ENCODE peak calls at places on chromosomes 4 and X, in eight cellular contexts. N is activated T-cell treated with anti-CD3 and anti-CD28 coated beads for 4 hours; P is NCI-H1694 treated with DMSO at 0.1 percent for 48 hours; S is A673; C is lower leg skin; T is NCI-H345; I is NCI-H446 treated with DMSO at 0.1 percent for 48 hours; Z is activated CD4-positive, alpha-beta T cell treated with anti-CD3 and anti-CD28 coated beads, Interleukin-2, amount 10 ng/mL, durations not matched to agents 7 days and 5 days. B is an unnamed sample.

GRCh38 chrX:153821066-153821465 is 9.3 kb downstream of the PDZD4 start:
- DNase-seq in N (no peak), P (no peak), S (no peak), C (no peak), T (no peak), I (no peak), Z (no peak), B (no peak)

GRCh38 chr4:61202638-61203495 is 2.7 kb downstream of the ADGRL3 start:
- DNase-seq in N (no peak), P (peak), S (no peak), C (no peak), T (peak), I (peak), Z (no peak), B (no peak)

GRCh38 chr4:70873216-70873615 is 29.0 kb upstream of the MOB1B start:
- DNase-seq in N (no peak), P (no peak), S (no peak), C (no peak), T (no peak), I (no peak), Z (no peak), B (no peak)

GRCh38 chr4:26867914-26868684 is 7.5 kb downstream of the STIM2 start:
- DNase-seq in N (no peak), P (no peak), S (peak), C (no peak), T (no peak), I (no peak), Z (no peak), B (no peak)

GRCh38 chr4:87038837-87039715 is 104.3 kb downstream of the AFF1 start:
- DNase-seq in N (no peak), P (no peak), S (peak), C (no peak), T (peak), I (peak), Z (no peak), B (no peak)

GRCh38 chr4:3654036-3654807 is 112.0 kb upstream of the ADRA2C start:
- DNase-seq in N (no peak), P (no peak), S (no peak), C (no peak), T (no peak), I (no peak), Z (no peak), B (no peak)

GRCh38 chr4:91340843-91341242 is 962.9 kb upstream of the GRID2 start:
- DNase-seq in N (no peak), P (no peak), S (no peak), C (no peak), T (no peak), I (peak), Z (no peak), B (no peak)

GRCh38 chrX:81120270-81120935 is 81.3 kb downstream of the HMGN5 start:
- DNase-seq in N (no peak), P (no peak), S (peak), C (no peak), T (no peak), I (no peak), Z (peak), B (peak)

GRCh38 chr4:185238261-185238681 is 28.9 kb downstream of the SNX25 start:
- DNase-seq in N (no peak), P (no peak), S (no peak), C (no peak), T (no peak), I (no peak), Z (no peak), B (no peak)

GRCh38 chr4:84582988-84583870 is at the start of gene CDS1:
- DNase-seq in N (no peak), P (no peak), S (no peak), C (peak), T (peak), I (no peak), Z (peak), B (no peak)